ENCODE peak calls at places on chromosomes 13 and 19, in nine cellular contexts. I, A, D, O, J, F, T, G and S are unnamed samples.
A peak's percentile ranks its signal among the peaks of the same experiment; 100 is the strongest.

GRCh38 chr13:33153421-33154381 is 131.9 kb downstream of the STARD13 start:
- DNase-seq in G (no peak), O (no peak), F (no peak), A (peak; percentile 38), I (no peak), J (no peak), D (no peak), T (peak; percentile 73), S (no peak)

GRCh38 chr19:38375748-38376147 is 1.4 kb downstream of the PSMD8 start:
- DNase-seq in A (peak; percentile 20), T (peak; percentile 34), G (no peak), O (no peak), J (no peak), F (no peak), I (no peak), D (peak; percentile 88), S (no peak)

GRCh38 chr19:8337728-8338127 is 5.3 kb downstream of the KANK3 start:
- DNase-seq in A (no peak), D (peak; percentile 24), F (no peak), O (no peak), I (no peak), G (no peak), T (no peak), J (no peak), S (no peak)

GRCh38 chr13:80840313-80840976 is 499.5 kb upstream of the SPRY2 start:
- DNase-seq in G (peak; percentile 53), T (no peak), D (no peak), A (no peak), J (no peak), O (no peak), F (no peak), I (no peak), S (no peak)

GRCh38 chr19:40506099-40506498 is 39.3 kb downstream of the SPTBN4 start:
- DNase-seq in I (no peak), T (no peak), O (no peak), D (no peak), J (no peak), F (no peak), G (no peak), A (no peak), S (no peak)

GRCh38 chr19:10155834-10156233 is 36.1 kb upstream of the EIF3G start:
- DNase-seq in A (peak; percentile 34), F (no peak), J (no peak), T (no peak), G (no peak), D (no peak), I (no peak), O (no peak), S (no peak)

GRCh38 chr13:23673354-23673753 is 103.1 kb downstream of the TNFRSF19 start:
- DNase-seq in O (peak; percentile 95), D (no peak), A (peak; percentile 99), F (no peak), G (no peak), I (no peak), J (no peak), T (peak; percentile 49), S (peak; percentile 48)

GRCh38 chr13:83125791-83126190 is 756.5 kb downstream of the SLITRK1 start:
- DNase-seq in D (no peak), I (no peak), A (no peak), G (no peak), F (no peak), O (no peak), J (no peak), T (no peak), S (no peak)

GRCh38 chr19:45164577-45165335 is 4.0 kb upstream of the NKPD1 start:
- DNase-seq in T (peak; percentile 36), A (peak; percentile 46), D (no peak), J (no peak), G (no peak), F (no peak), I (no peak), O (no peak), S (peak; percentile 75)

GRCh38 chr19:57016491-57016890 is 103.3 kb upstream of the USP29 start:
- DNase-seq in D (no peak), I (no peak), F (no peak), O (no peak), A (no peak), G (no peak), J (no peak), T (no peak), S (no peak)
- H3K9me3 ChIP-seq in D (no peaks in the 10 kb centered on the region), I (no peaks in the 10 kb centered on the region), F (no peaks in the 10 kb centered on the region), O (peaks cover 54% of the 10 kb centered on the region), A (peaks cover 26% of the 10 kb centered on the region), G (no peaks in the 10 kb centered on the region), J (peaks cover 16% of the 10 kb centered on the region), T (no peaks in the 10 kb centered on the region), S (no peaks in the 10 kb centered on the region)

GRCh38 chr19:52099497-52100138 is 4.1 kb upstream of the ZNF841 start:
- DNase-seq in T (no peak), J (no peak), I (no peak), F (no peak), A (no peak), G (no peak), D (no peak), O (no peak), S (no peak)
- H3K9me3 ChIP-seq in T (peaks cover 16% of the 10 kb centered on the region), J (peaks cover 39% of the 10 kb centered on the region), I (no peaks in the 10 kb centered on the region), F (no peaks in the 10 kb centered on the region), A (peaks cover 29% of the 10 kb centered on the region), G (peaks cover 43% of the 10 kb centered on the region), D (peaks cover 66% of the 10 kb centered on the region), O (peaks cover 33% of the 10 kb centered on the region), S (peaks cover 13% of the 10 kb centered on the region)

GRCh38 chr19:56707821-56708220 is 36.3 kb upstream of the ZNF835 start:
- DNase-seq in A (no peak), T (no peak), F (no peak), O (no peak), I (no peak), J (no peak), D (no peak), G (no peak), S (no peak)

GRCh38 chr19:56701895-56702294 is 30.3 kb upstream of the ZNF835 start:
- DNase-seq in F (no peak), A (no peak), O (no peak), D (no peak), G (no peak), T (no peak), J (no peak), I (no peak), S (no peak)

GRCh38 chr19:56710437-56710836 is 38.9 kb upstream of the ZNF835 start:
- DNase-seq in J (no peak), G (no peak), I (no peak), D (no peak), O (no peak), T (no peak), F (no peak), A (no peak), S (no peak)

DNA sequence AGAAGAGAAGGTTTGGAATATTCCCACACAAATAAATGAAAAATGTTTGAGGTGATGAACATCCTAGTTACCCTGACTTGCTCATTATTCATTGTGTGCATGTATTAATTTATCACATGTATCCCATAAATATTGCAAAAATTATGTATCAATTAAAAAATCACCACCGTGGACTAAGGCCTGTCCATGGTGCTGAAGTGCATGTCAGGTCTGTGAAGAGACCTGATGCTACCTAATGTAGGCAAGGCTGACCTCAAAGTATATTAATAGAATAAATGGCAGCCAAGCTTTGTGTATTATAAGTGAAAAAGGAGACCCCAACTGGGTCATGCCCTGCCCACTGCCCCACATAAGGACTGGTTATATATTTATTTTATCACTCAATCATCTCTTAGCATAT is 34.4 kb upstream of the ZNF835 start:
- DNase-seq in T (no peak), J (no peak), A (no peak), I (no peak), G (no peak), F (no peak), D (no peak), O (no peak), S (no peak)
- H3K9me3 ChIP-seq in T (no peaks in the 10 kb centered on the region), J (peaks cover 9% of the 10 kb centered on the region), A (peaks cover 16% of the 10 kb centered on the region), I (no peaks in the 10 kb centered on the region), G (peaks cover 4% of the 10 kb centered on the region), F (no peaks in the 10 kb centered on the region), D (peaks cover 15% of the 10 kb centered on the region), O (peaks cover 12% of the 10 kb centered on the region), S (no peaks in the 10 kb centered on the region)

GRCh38 chr19:15945301-15945700 is 3.5 kb upstream of the OR10H4 start:
- DNase-seq in T (no peak), A (no peak), J (no peak), D (no peak), O (no peak), G (no peak), I (no peak), F (no peak), S (no peak)
- H3K9me3 ChIP-seq in T (peaks cover 19% of the 10 kb centered on the region), A (peaks cover 7% of the 10 kb centered on the region), J (peaks cover 22% of the 10 kb centered on the region), D (peaks cover 27% of the 10 kb centered on the region), O (peaks cover 2% of the 10 kb centered on the region), G (no peaks in the 10 kb centered on the region), I (no peaks in the 10 kb centered on the region), F (no peaks in the 10 kb centered on the region), S (no peaks in the 10 kb centered on the region)

GRCh38 chr19:21143846-21144245 is 2.0 kb downstream of the ZNF431 start:
- DNase-seq in G (no peak), I (no peak), A (no peak), T (no peak), D (no peak), J (no peak), O (no peak), F (no peak), S (no peak)

GRCh38 chr19:21151460-21151859 is 9.6 kb downstream of the ZNF431 start:
- DNase-seq in O (no peak), J (no peak), F (no peak), A (no peak), D (no peak), I (no peak), T (no peak), G (no peak), S (no peak)

GRCh38 chr19:21149877-21150276 is 8.0 kb downstream of the ZNF431 start:
- DNase-seq in A (no peak), D (no peak), F (no peak), J (no peak), I (no peak), G (no peak), O (no peak), T (no peak), S (no peak)

GRCh38 chr19:21148681-21149080 is 6.8 kb downstream of the ZNF431 start:
- DNase-seq in J (no peak), D (no peak), G (no peak), F (no peak), A (no peak), T (no peak), I (no peak), O (no peak), S (no peak)

DNA sequence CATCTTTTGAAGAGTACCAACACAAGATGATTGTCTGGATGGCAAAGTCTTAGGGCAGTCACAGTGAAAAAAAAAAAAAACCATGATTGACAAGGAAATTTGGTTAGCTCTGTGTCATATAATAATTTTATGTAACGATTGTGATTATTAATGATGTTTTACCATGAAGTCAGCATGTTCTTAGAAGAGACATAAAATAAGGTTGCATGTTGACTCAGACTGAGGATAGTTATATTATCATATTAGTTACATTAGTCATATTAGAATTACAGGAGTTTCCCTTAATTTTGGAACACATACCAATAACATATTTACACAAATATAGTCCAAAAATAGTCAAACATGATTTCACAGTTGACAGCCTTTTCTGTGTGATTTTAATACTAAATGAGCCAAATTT is 5.7 kb downstream of the ZNF431 start:
- DNase-seq in I (no peak), D (no peak), F (no peak), O (no peak), G (no peak), A (no peak), T (no peak), J (no peak), S (no peak)
- H3K9me3 ChIP-seq in I (no peaks in the 10 kb centered on the region), D (no peaks in the 10 kb centered on the region), F (no peaks in the 10 kb centered on the region), O (peaks cover 7% of the 10 kb centered on the region), G (peaks cover 94% of the 10 kb centered on the region), A (no peaks in the 10 kb centered on the region), T (no peaks in the 10 kb centered on the region), J (no peaks in the 10 kb centered on the region), S (peaks cover 3% of the 10 kb centered on the region)

GRCh38 chr19:21383980-21384582 is 12.9 kb upstream of the ZNF493 start:
- DNase-seq in I (no peak), A (no peak), D (no peak), G (no peak), T (no peak), O (no peak), F (no peak), J (no peak), S (no peak)
- H3K9me3 ChIP-seq in I (no peaks in the 10 kb centered on the region), A (peaks cover 36% of the 10 kb centered on the region), D (peaks cover 67% of the 10 kb centered on the region), G (peaks cover 88% of the 10 kb centered on the region), T (peaks cover 94% of the 10 kb centered on the region), O (peaks cover 33% of the 10 kb centered on the region), F (peaks cover 4% of the 10 kb centered on the region), J (peaks cover 98% of the 10 kb centered on the region), S (no peaks in the 10 kb centered on the region)